ENCODE peak calls at places on chromosomes 13 and 19, in five cellular contexts. C is AG10803, N is hepatocyte, V is A549, K is fibroblast of the aortic adventitia. S is an unnamed sample.

GRCh38 chr19:5831152-5831551 is 8.3 kb downstream of the FUT6 start:
- DNase-seq in C (no peak), N (no peak), V (no peak), K (no peak), S (no peak)

GRCh38 chr13:40251343-40252032 is 415.0 kb downstream of the FOXO1 start:
- DNase-seq in C (no peak), N (no peak), V (no peak), K (peak), S (no peak)

GRCh38 chr19:44925114-44925891 is 10.9 kb downstream of the APOC1 start:
- DNase-seq in C (peak), N (peak), V (no peak), K (peak), S (no peak)

GRCh38 chr19:45994456-45994988 is 745 bp upstream of the CCDC61 start:
- DNase-seq in C (peak), N (no peak), V (no peak), K (no peak), S (no peak)

GRCh38 chr13:21717817-21718216 is 46.9 kb downstream of the FGF9 start:
- DNase-seq in C (no peak), N (no peak), V (no peak), K (no peak), S (no peak)

GRCh38 chr19:6725513-6726231 is 5.2 kb upstream of the C3 start:
- DNase-seq in C (no peak), N (no peak), V (no peak), K (no peak), S (no peak)

GRCh38 chr19:5166262-5166661 is 174.3 kb downstream of the PTPRS start:
- DNase-seq in C (peak), N (no peak), V (peak), K (peak), S (no peak)

GRCh38 chr19:19540707-19541515 is 2.8 kb downstream of the CILP2 start:
- DNase-seq in C (no peak), N (peak), V (no peak), K (no peak), S (no peak)

GRCh38 chr19:8367327-8368001 is 3.5 kb downstream of the ANGPTL4 start:
- DNase-seq in C (peak), N (peak), V (no peak), K (peak), S (peak)

GRCh38 chr19:38667552-38668205 is 20.2 kb downstream of the ACTN4 start:
- DNase-seq in C (peak), N (peak), V (no peak), K (peak), S (no peak)

GRCh38 chr19:34336781-34337271 is 28.2 kb upstream of the GPI start:
- DNase-seq in C (peak), N (peak), V (peak), K (peak), S (no peak)

GRCh38 chr19:4638330-4638729 is 986 bp upstream of the TNFAIP8L1 start:
- DNase-seq in C (no peak), N (no peak), V (no peak), K (no peak), S (no peak)

GRCh38 chr19:2290441-2291184 is 8.6 kb upstream of the PEAK3 start:
- DNase-seq in C (no peak), N (no peak), V (no peak), K (no peak), S (no peak)

GRCh38 chr13:97140611-97141010 is 81.5 kb upstream of the MBNL2 start:
- DNase-seq in C (peak), N (no peak), V (no peak), K (no peak), S (no peak)

GRCh38 chr13:40762849-40763248 is 8.1 kb downstream of the MRPS31 start:
- DNase-seq in C (peak), N (no peak), V (no peak), K (peak), S (no peak)

GRCh38 chr19:48878219-48879024 is 6.2 kb downstream of the PPP1R15A start:
- DNase-seq in C (peak), N (peak), V (no peak), K (peak), S (no peak)

GRCh38 chr19:6221220-6221877 is 58.4 kb downstream of the MLLT1 start:
- DNase-seq in C (no peak), N (no peak), V (no peak), K (no peak), S (no peak)

GRCh38 chr13:101218484-101218883 is 197.8 kb downstream of the NALCN start:
- DNase-seq in C (no peak), N (no peak), V (no peak), K (no peak), S (no peak)

GRCh38 chr13:48826039-48826438 is 149.7 kb upstream of the FNDC3A start:
- DNase-seq in C (no peak), N (no peak), V (no peak), K (no peak), S (no peak)

GRCh38 chr13:73387318-73387717 is 328.5 kb downstream of the KLF5 start:
- DNase-seq in C (no peak), N (no peak), V (no peak), K (no peak), S (no peak)

GRCh38 chr19:38731654-38732301 is 12.5 kb downstream of the CAPN12 start:
- DNase-seq in C (no peak), N (no peak), V (no peak), K (no peak), S (no peak)

GRCh38 chr19:56810260-56810659 is 30.3 kb downstream of the PEG3 start:
- DNase-seq in C (no peak), N (no peak), V (no peak), K (no peak), S (no peak)

GRCh38 chr13:113209880-113210421 is 538 bp downstream of the CUL4A start:
- DNase-seq in C (peak), N (peak), V (no peak), K (peak), S (no peak)

GRCh38 chr13:33111414-33112110 is 95.3 kb downstream of the KL start:
- DNase-seq in C (peak), N (no peak), V (no peak), K (peak), S (no peak)

GRCh38 chr19:9936151-9937000 is at the start of gene OLFM2:
- DNase-seq in C (no peak), N (peak), V (no peak), K (no peak), S (no peak)

GRCh38 chr19:11304936-11305335 is 9.0 kb downstream of the TSPAN16 start:
- DNase-seq in C (no peak), N (no peak), V (no peak), K (no peak), S (no peak)

GRCh38 chr19:7902796-7903243 is 857 bp upstream of the MAP2K7 start:
- DNase-seq in C (no peak), N (no peak), V (no peak), K (no peak), S (no peak)

GRCh38 chr19:45403781-45404556 is 900 bp downstream of the PPP1R13L start:
- DNase-seq in C (peak), N (peak), V (peak), K (no peak), S (no peak)

GRCh38 chr19:57701625-57702024 is 7.4 kb downstream of the ZNF154 start:
- DNase-seq in C (no peak), N (no peak), V (no peak), K (no peak), S (no peak)

GRCh38 chr13:30338331-30338851 is 31.0 kb upstream of the KATNAL1 start:
- DNase-seq in C (peak), N (no peak), V (no peak), K (peak), S (no peak)

GRCh38 chr13:21058361-21058760 is 3.0 kb downstream of the LATS2 start:
- DNase-seq in C (peak), N (no peak), V (no peak), K (peak), S (no peak)

GRCh38 chr13:105965910-105966309 is 569.6 kb downstream of the EFNB2 start:
- DNase-seq in C (no peak), N (no peak), V (no peak), K (no peak), S (no peak)
- TF ChIP-seq CTCF in C (no peak), N (no peak), V (no peak), K (no peak), S (no peak)

GRCh38 chr13:75217949-75218348 is 264.0 kb downstream of the TBC1D4 start:
- DNase-seq in C (peak), N (no peak), V (no peak), K (peak), S (no peak)
- TF ChIP-seq CTCF in C (peak), N (no peak), V (no peak), K (peak), S (peak)

DNA sequence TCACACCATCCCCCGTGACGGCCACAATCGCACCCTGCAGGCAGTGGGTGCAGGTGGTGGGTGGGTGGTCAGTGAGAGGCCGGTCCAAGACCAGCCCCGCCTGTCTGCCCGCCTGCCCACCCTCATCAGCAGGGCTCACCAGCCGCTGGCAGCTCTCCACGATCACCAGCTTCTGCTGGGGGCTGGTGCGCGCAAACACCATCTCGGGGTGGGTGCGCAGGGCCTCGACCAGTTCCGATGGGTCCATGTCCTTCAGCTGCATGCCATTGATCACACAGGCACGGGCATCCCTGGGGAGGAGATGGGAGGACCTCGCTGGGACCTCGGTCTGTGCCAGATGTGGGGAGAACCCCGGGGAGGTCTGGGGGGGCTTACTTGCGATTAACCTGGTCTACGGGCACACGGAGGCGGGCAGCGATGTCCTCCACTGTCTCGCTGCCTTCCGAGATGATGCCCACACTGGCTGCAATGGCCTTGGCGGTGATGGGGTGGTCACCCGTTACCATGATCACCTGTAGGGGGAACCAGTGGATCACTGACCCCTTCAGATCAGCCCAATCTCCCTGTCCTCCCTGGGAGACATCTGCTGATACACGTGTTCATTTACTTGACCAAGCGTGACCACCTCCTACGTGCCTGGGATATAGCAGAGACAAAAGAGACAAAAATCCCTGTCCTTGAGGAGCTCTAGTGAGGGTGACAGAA is 8.0 kb downstream of the ATP4A start:
- DNase-seq in C (peak), N (no peak), V (peak), K (peak), S (no peak)
- TF ChIP-seq CTCF in C (peak), N (no peak), V (peak), K (peak), S (peak)

DNA sequence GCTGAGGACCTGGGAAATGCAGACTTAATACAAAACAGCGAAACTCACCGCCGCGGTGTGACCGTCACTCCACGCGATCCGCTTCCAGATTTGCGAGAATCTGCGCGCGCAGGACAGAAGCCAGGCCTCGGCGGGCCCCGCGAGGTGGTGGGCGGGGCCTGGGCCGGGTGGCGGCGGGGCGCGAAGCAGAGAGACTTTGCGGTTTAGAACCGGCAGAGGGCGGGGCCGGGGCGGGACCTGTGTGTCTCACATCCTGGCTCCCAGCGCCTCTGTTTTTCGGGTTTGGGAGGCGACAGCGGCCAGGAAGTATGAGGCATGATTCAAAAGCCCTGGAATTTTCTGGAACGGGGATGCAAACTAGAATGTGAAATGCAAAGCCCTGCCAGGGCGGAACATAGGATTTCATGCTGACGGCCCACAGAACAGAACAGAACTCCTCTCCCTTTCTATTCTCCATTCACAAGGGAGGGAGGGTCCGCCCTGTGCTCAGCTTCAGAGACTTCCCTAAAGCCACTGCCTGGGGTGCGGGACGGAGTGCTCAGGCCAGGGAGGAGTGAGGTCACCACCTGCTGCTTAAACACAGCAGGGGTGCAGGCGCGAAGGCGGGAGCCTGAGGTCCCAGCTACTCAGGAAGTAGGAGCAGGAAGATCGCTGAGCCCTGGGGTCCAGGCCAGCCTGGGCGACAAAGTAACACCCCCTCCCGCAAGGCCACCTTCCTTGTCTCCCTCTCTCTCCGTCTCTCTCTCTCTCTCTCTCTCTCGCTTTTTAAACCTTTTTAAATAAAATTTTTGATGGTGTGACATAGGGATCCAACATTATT is 44.2 kb downstream of the ZNF611 start:
- DNase-seq in C (peak), N (peak), V (no peak), K (peak), S (peak)
- TF ChIP-seq CTCF in C (no peak), N (peak), V (no peak), K (no peak), S (peak)

GRCh38 chr13:95527955-95528354 is 24.6 kb upstream of the CLDN10 start:
- DNase-seq in C (no peak), N (no peak), V (no peak), K (no peak), S (no peak)

GRCh38 chr13:95533545-95534135 is 18.9 kb upstream of the CLDN10 start:
- DNase-seq in C (no peak), N (no peak), V (no peak), K (no peak), S (no peak)

GRCh38 chr13:95524270-95524901 is 28.1 kb upstream of the CLDN10 start:
- DNase-seq in C (no peak), N (no peak), V (no peak), K (peak), S (no peak)

GRCh38 chr13:95535243-95535642 is 17.3 kb upstream of the CLDN10 start:
- DNase-seq in C (peak), N (peak), V (peak), K (peak), S (no peak)

GRCh38 chr13:95530178-95530577 is 22.3 kb upstream of the CLDN10 start:
- DNase-seq in C (peak), N (no peak), V (no peak), K (peak), S (no peak)
- TF ChIP-seq CTCF in C (no peak), N (no peak), V (no peak), K (no peak), S (no peak)

GRCh38 chr13:27868639-27869435 is 51.0 kb upstream of the PDX1 start:
- DNase-seq in C (peak), N (peak), V (no peak), K (peak), S (no peak)
- TF ChIP-seq CTCF in C (peak), N (peak), V (peak), K (peak), S (peak)

DNA sequence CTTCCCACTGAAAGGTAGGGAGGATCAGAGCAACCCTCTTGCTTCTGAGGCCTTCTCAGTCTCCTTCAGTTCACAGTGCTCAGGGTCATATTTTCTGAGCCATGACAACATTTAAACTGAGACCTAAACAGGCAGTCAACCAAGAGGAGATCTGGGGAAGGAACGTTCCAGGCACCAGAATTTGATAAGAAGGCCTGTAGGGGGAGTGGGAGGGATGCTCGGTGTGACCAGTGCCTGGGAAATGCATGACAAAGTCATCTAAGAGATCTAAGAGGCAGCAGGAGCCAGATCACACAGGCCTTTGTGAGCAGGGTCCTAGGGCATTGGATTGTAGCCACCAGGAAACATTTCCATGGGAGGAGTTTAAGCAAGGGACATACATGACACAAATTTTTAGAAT is 71.6 kb downstream of the SHISA2 start:
- DNase-seq in C (peak), N (no peak), V (no peak), K (no peak), S (no peak)
- TF ChIP-seq CTCF in C (peak), N (no peak), V (no peak), K (no peak), S (peak)

DNA sequence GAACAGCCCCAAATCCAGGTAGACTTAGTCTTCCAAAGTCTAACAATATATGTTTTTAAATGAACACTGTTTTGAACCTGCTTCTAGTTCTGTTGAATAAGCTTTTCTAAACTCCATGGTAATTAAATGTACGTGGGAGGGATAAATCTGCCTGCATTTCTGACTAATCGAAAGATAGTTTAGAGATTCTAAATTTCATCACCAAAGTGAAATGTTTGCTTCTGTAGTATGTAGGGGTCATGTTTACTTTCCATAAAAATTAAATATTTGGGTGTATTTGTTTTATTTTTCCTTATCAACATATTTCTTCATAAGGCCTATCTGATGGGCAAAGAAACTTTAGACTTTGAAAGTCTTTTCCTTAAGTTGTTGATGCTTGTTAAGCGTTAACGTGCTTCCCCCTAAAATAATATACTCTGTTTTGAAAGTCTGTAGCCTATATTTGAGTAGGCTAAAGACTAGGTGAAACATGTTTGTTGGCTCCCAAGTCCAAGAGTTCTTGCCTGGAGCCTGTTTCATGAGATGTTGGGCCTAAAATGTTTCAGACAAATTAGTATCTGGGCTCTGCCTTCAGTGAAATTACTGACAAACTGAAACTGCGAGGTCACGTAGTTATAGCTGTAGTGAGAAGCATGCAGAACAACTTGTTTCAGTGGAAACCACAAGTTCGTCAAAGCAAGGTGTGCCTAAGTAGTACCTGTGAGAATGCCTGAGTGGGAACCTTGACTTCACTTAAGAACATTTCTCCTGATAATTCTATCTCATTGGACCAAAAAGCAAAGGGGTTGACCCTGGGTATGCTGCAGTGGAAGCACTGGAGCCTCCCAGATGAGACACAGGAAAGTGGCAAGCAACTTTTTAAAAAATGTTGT is 126.2 kb downstream of the LMO7 start:
- DNase-seq in C (no peak), N (peak), V (no peak), K (peak), S (no peak)
- TF ChIP-seq CTCF in C (no peak), N (no peak), V (no peak), K (no peak), S (no peak)

GRCh38 chr19:16518483-16519229 is 22.5 kb downstream of the C19orf44 start:
- DNase-seq in C (no peak), N (no peak), V (no peak), K (no peak), S (no peak)
- TF ChIP-seq CTCF in C (no peak), N (no peak), V (no peak), K (no peak), S (peak)

DNA sequence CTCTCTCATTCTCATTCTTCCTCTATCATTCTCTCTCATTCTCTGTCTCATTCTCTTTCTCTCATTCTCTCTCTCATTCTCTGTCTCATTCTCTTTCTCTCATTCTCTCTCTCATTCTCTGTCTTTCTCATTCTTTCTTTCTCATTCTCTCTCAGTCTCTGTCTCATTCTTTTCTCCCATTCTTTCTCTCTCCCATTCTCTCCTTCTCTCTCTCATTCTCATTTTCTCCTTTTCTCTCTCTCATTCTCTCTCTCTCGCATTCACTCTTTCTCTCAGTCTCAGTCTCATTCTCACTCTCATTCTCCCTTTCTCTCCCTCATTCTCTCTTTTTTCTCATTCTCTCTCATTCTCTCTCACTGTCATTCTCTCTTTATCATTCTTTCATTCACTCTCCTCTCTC is 152.0 kb upstream of the UQCRFS1 start:
- DNase-seq in C (no peak), N (no peak), V (no peak), K (no peak), S (no peak)
- TF ChIP-seq CTCF in C (no peak), N (no peak), V (no peak), K (no peak), S (no peak)

S was measured in chondrocyte.